ENCODE peak calls at places on chromosomes 2 and 18, in ten cellular contexts. B is CD8-positive, alpha-beta T cell; W is fibroblast of lung; V is breast epithelium; Q is right lobe of liver; P is psoas muscle; J is stomach; D is kidney; E is upper lobe of right lung; N is CD8-positive, alpha-beta memory T cell. M is an unnamed sample. For H3K36me3 and H3K4me1, the result is how much of the 10 kb centered on the place peaks cover.

GRCh38 chr2:49262815-49263560 is 108.7 kb upstream of the FSHR start:
- DNase-seq in J (no peak), N (no peak), E (no peak), W (no peak), Q (no peak), D (no peak), V (no peak), B (no peak), P (no peak), M (no peak)

GRCh38 chr2:183543222-183543621 is 419.0 kb downstream of the NUP35 start:
- DNase-seq in E (no peak), P (no peak), W (no peak), N (no peak), Q (no peak), J (no peak), B (no peak), V (no peak), D (no peak), M (no peak)

GRCh38 chr18:75205760-75206109 is 3.2 kb downstream of the PTGR3 start:
- DNase-seq in J (no peak), N (no peak), W (peak), Q (no peak), E (no peak), D (no peak), V (no peak), B (no peak), P (no peak), M (no peak)

GRCh38 chr2:163665817-163666216 is 70.0 kb downstream of the FIGN start:
- DNase-seq in V (no peak), J (no peak), Q (no peak), B (no peak), W (peak), P (no peak), D (no peak), N (no peak), E (no peak), M (no peak)

GRCh38 chr2:164388511-164388910 is 232.8 kb downstream of the GRB14 start:
- DNase-seq in W (peak), D (no peak), P (no peak), N (no peak), Q (no peak), E (no peak), B (no peak), J (no peak), V (no peak), M (no peak)

GRCh38 chr18:5058768-5059539 is 138.1 kb downstream of the AKAIN1 start:
- DNase-seq in W (no peak), Q (no peak), P (no peak), D (no peak), B (peak), E (no peak), N (no peak), V (no peak), J (no peak), M (no peak)

GRCh38 chr2:130156624-130157004 is 11.7 kb upstream of the CCDC74B start:
- DNase-seq in E (peak), B (no peak), N (no peak), V (no peak), Q (no peak), D (peak), W (no peak), P (no peak), J (no peak), M (no peak)

GRCh38 chr2:19851116-19851515 is 50.7 kb downstream of the TTC32 start:
- DNase-seq in N (no peak), J (no peak), V (peak), P (no peak), W (no peak), E (no peak), B (no peak), D (no peak), Q (no peak), M (no peak)

GRCh38 chr18:44520981-44521672 is 159.6 kb upstream of the SETBP1 start:
- DNase-seq in N (no peak), D (no peak), V (no peak), Q (no peak), E (no peak), W (no peak), B (no peak), P (no peak), J (no peak), M (no peak)

GRCh38 chr18:73503326-73503725 is 635.5 kb upstream of the NETO1 start:
- DNase-seq in D (no peak), E (no peak), B (no peak), J (no peak), V (no peak), N (no peak), P (no peak), Q (no peak), W (no peak), M (no peak)

GRCh38 chr2:232435805-232436204 is 20.1 kb upstream of the ALPI start:
- DNase-seq in J (no peak), P (no peak), N (no peak), B (no peak), D (peak), Q (no peak), V (no peak), E (peak), W (no peak), M (no peak)

GRCh38 chr2:238914648-238915015 is 66.7 kb downstream of the TWIST2 start:
- DNase-seq in E (peak), N (no peak), V (no peak), D (no peak), W (peak), J (no peak), P (no peak), Q (no peak), B (no peak), M (no peak)

GRCh38 chr2:121288454-121289231 is 3.6 kb upstream of the TFCP2L1 start:
- DNase-seq in V (no peak), J (no peak), Q (no peak), E (no peak), N (no peak), W (no peak), D (no peak), P (no peak), B (no peak), M (no peak)

GRCh38 chr18:45870419-45870818 is 44.9 kb downstream of the SIGLEC15 start:
- DNase-seq in D (no peak), J (no peak), B (no peak), W (no peak), Q (no peak), V (no peak), N (no peak), E (no peak), P (no peak), M (no peak)

GRCh38 chr2:216519154-216519762 is 20.6 kb downstream of the RPL37A start:
- DNase-seq in Q (no peak), V (peak), P (no peak), D (no peak), B (peak), J (peak), W (peak), E (no peak), N (peak), M (peak)

GRCh38 chr18:36624451-36625167 is 204.2 kb downstream of the TPGS2 start:
- DNase-seq in B (no peak), P (no peak), E (no peak), N (no peak), J (no peak), Q (no peak), D (no peak), V (no peak), W (no peak), M (no peak)

GRCh38 chr2:25885933-25886332 is 7.6 kb upstream of the ASXL2 start:
- DNase-seq in D (no peak), Q (no peak), W (peak), V (no peak), P (no peak), N (no peak), B (no peak), E (no peak), J (no peak), M (no peak)

GRCh38 chr2:132547089-132547687 is 122.8 kb downstream of the LYPD1 start:
- DNase-seq in W (peak), E (no peak), D (no peak), P (peak), B (peak), N (no peak), Q (peak), V (peak), J (peak), M (peak)

GRCh38 chr2:234795272-234795920 is 156.4 kb upstream of the SH3BP4 start:
- DNase-seq in W (peak), P (no peak), N (no peak), V (no peak), Q (no peak), J (no peak), B (no peak), E (no peak), D (no peak), M (no peak)

GRCh38 chr2:220785181-220785580 is 786.9 kb downstream of the EPHA4 start:
- DNase-seq in E (no peak), W (no peak), V (no peak), Q (no peak), B (no peak), P (no peak), D (no peak), N (no peak), J (no peak), M (no peak)

GRCh38 chr2:232295971-232296370 is 82.6 kb upstream of the ALPP start:
- DNase-seq in N (no peak), P (no peak), J (no peak), D (no peak), Q (no peak), B (no peak), V (no peak), E (no peak), W (no peak), M (no peak)

GRCh38 chr18:36295880-36296301 is 1.6 kb upstream of the FHOD3 start:
- DNase-seq in Q (no peak), P (no peak), D (no peak), V (no peak), W (no peak), E (no peak), B (no peak), J (no peak), N (no peak), M (no peak)

GRCh38 chr2:226461981-226462380 is 337.6 kb downstream of the IRS1 start:
- DNase-seq in Q (no peak), P (no peak), W (no peak), N (no peak), E (no peak), B (no peak), J (no peak), D (no peak), V (no peak), M (no peak)

GRCh38 chr18:48078448-48078847 is 148.0 kb upstream of the SMAD2 start:
- DNase-seq in D (no peak), P (no peak), W (no peak), V (no peak), Q (no peak), E (no peak), N (no peak), B (no peak), J (no peak), M (no peak)

GRCh38 chr2:166112193-166112605 is 15.6 kb downstream of the SCN1A start:
- DNase-seq in W (no peak), V (no peak), P (no peak), Q (no peak), D (no peak), N (no peak), E (no peak), B (no peak), J (no peak), M (no peak)

GRCh38 chr2:157743051-157743450 is 114.4 kb upstream of the ACVR1C start:
- DNase-seq in Q (no peak), N (no peak), J (no peak), P (no peak), E (no peak), V (no peak), W (no peak), D (no peak), B (no peak), M (no peak)

GRCh38 chr2:38498039-38498438 is 104.7 kb downstream of the HNRNPLL start:
- DNase-seq in Q (no peak), J (no peak), N (no peak), V (no peak), B (no peak), E (no peak), D (no peak), W (no peak), P (no peak), M (peak)

GRCh38 chr2:9488583-9489547 is 14.5 kb downstream of the IAH1 start:
- DNase-seq in J (no peak), N (no peak), E (no peak), D (no peak), W (peak), B (no peak), P (no peak), Q (no peak), V (no peak), M (no peak)
- H3K36me3 ChIP-seq in J (half or more), N (half or more), E (half or more), D (half or more), W (under half), B (half or more), P (half or more), Q (under half), V (under half), M (half or more)

DNA sequence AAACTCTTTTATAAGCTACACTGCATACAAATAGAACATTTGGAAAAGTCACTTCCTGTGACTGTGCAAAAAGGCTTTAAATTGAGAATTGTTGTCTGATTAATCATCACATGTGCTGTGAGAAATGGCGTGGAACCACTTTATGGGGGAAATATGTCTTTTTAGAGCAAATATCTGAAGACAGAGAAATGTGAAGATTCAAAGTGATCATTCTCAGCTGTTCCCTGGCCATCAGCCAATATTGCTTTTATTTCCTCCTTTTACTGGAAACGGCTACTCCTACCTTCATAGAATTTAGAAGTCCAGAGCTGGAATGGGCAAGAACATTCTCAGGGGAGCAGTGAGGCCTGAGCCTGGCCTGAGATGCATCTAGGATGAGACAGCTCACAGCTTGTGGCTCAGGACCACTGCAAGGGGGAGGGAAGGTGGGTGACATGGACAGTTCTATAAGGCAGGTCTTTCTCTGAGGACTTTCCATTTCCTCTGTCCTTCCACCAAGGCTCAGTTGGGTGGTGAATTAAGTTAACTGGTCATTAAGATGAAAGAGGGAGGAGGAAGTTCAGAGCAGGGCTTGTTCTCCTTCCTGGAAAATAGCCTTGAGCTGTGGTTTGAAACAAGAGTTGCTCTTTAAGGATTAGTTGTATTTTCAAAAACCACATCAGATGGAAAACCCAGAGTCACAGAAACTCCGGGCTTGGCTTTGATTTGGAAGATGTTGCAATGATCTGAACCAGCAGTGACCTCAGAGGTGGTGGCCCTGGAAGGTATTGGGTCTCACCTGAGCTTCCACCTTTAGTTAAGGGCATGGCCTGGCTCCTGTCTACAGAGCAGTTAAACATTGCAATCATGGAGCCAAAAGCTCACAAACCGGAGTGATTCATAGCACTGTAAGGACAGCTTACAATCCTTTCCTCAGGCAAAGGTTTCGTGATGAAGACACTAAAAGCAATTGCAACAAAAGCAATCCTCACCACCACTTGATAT is 144.3 kb downstream of the VAPA start:
- DNase-seq in E (no peak), P (no peak), V (peak), J (no peak), Q (no peak), B (no peak), W (peak), N (no peak), D (no peak), M (no peak)
- H3K4me1 ChIP-seq in E (under half), P (under half), V (under half), J (half or more), Q (under half), B (under half), W (under half), N (under half), D (under half), M (half or more)

GRCh38 chr18:7623681-7624080 is 56.6 kb downstream of the PTPRM start:
- DNase-seq in E (no peak), J (no peak), V (no peak), B (no peak), P (no peak), Q (no peak), D (no peak), W (no peak), N (no peak), M (no peak)

GRCh38 chr18:7626922-7627440 is 59.9 kb downstream of the PTPRM start:
- DNase-seq in D (no peak), N (no peak), B (no peak), W (peak), E (no peak), Q (no peak), P (no peak), J (no peak), V (no peak), M (peak)

GRCh38 chr18:7626175-7626921 is 59.2 kb downstream of the PTPRM start:
- DNase-seq in E (no peak), P (no peak), B (no peak), N (no peak), Q (no peak), D (no peak), W (no peak), J (no peak), V (no peak), M (no peak)

GRCh38 chr18:7629416-7629815 is 62.3 kb downstream of the PTPRM start:
- DNase-seq in E (no peak), W (no peak), J (no peak), D (no peak), N (no peak), B (no peak), V (no peak), P (no peak), Q (no peak), M (no peak)

DNA sequence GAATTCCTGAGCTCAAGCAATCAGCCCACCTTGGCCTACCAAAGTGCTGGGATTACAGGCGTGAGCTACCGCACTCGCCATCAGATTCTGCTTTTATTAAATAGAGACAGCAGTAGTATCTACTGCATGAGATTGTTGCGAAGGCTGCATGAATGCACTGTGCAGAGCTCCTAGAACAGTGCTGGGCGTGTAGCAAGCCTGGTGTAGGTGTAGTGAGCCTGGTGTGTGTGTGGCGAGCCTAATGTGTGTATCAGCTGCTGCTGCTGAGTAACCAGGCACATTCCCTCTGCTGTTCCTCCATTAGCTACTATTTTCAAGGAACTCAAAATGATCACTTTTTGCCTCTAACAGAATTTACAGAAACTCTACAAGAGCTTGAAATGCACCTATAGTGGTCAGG is 57.6 kb downstream of the PTPRM start:
- DNase-seq in J (no peak), N (no peak), Q (no peak), E (no peak), D (no peak), B (no peak), P (no peak), V (no peak), W (no peak), M (no peak)
- H3K36me3 ChIP-seq in J (under half), N (under half), Q (under half), E (under half), D (under half), B (under half), P (under half), V (under half), W (under half), M (under half)

GRCh38 chr2:46877619-46878113 is 37.9 kb downstream of the MCFD2 start:
- DNase-seq in N (no peak), B (no peak), D (no peak), J (no peak), W (no peak), Q (no peak), E (no peak), P (no peak), V (no peak), M (no peak)

GRCh38 chr2:46878240-46878877 is 37.2 kb downstream of the MCFD2 start:
- DNase-seq in J (no peak), Q (no peak), E (no peak), B (no peak), P (no peak), D (no peak), W (no peak), V (no peak), N (no peak), M (no peak)

GRCh38 chr2:46878886-46879285 is 36.7 kb downstream of the MCFD2 start:
- DNase-seq in D (peak), P (peak), N (no peak), J (no peak), E (no peak), V (no peak), W (peak), B (no peak), Q (no peak), M (peak)

GRCh38 chr2:46875226-46875899 is 40.2 kb downstream of the MCFD2 start:
- DNase-seq in J (no peak), V (no peak), B (no peak), P (no peak), Q (no peak), W (no peak), N (no peak), E (no peak), D (peak), M (no peak)

GRCh38 chr2:46876741-46877384 is 38.7 kb downstream of the MCFD2 start:
- DNase-seq in V (no peak), W (peak), E (no peak), J (peak), B (no peak), N (no peak), P (no peak), Q (no peak), D (no peak), M (peak)
- H3K4me1 ChIP-seq in V (under half), W (half or more), E (under half), J (half or more), B (under half), N (under half), P (under half), Q (under half), D (under half), M (half or more)

GRCh38 chr2:65315042-65315441 is 87.4 kb downstream of the ACTR2 start:
- DNase-seq in B (no peak), W (no peak), N (no peak), V (no peak), P (no peak), J (no peak), D (no peak), E (no peak), Q (no peak), M (no peak)

GRCh38 chr2:65311596-65311995 is 84.0 kb downstream of the ACTR2 start:
- DNase-seq in B (no peak), V (no peak), Q (no peak), N (no peak), P (no peak), W (no peak), J (no peak), E (no peak), D (no peak), M (no peak)

GRCh38 chr2:65313126-65313953 is 85.7 kb downstream of the ACTR2 start:
- DNase-seq in V (no peak), J (no peak), E (no peak), D (no peak), B (no peak), P (no peak), Q (no peak), W (no peak), N (no peak), M (no peak)

GRCh38 chr2:65316072-65316471 is 88.4 kb downstream of the ACTR2 start:
- DNase-seq in N (no peak), E (no peak), V (peak), W (peak), Q (peak), P (peak), J (peak), D (peak), B (no peak), M (peak)

DNA sequence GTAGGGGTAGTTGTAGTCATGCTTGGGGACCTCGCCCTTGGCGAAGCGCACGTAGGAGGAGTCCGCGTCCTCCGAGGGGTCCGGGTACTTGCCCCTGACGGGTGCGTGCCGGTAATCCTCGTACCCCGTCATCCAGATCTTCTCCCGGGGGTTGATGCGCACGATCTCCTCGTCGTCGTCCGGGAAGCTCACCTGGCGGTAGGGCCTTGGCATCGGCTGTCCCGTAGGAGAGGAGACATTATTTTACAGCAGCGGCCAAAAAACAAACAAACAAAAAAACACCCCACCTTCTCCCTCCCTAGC is 86.3 kb downstream of the ACTR2 start:
- DNase-seq in B (no peak), V (no peak), Q (no peak), D (no peak), N (no peak), W (no peak), P (no peak), E (no peak), J (no peak), M (no peak)
- H3K36me3 ChIP-seq in B (under half), V (under half), Q (under half), D (under half), N (under half), W (under half), P (under half), E (under half), J (half or more), M (half or more)

GRCh38 chr2:102226612-102227351 is 40.0 kb downstream of the IL1RL2 start:
- DNase-seq in Q (no peak), E (no peak), D (no peak), W (peak), J (no peak), P (no peak), V (no peak), B (no peak), N (no peak), M (no peak)

GRCh38 chr2:102226171-102226570 is 39.3 kb downstream of the IL1RL2 start:
- DNase-seq in P (no peak), J (no peak), N (no peak), E (no peak), Q (no peak), V (no peak), B (no peak), D (no peak), W (no peak), M (no peak)

GRCh38 chr2:102229141-102229764 is 42.4 kb downstream of the IL1RL2 start:
- DNase-seq in V (no peak), B (no peak), J (no peak), N (no peak), E (no peak), D (no peak), P (no peak), W (no peak), Q (no peak), M (no peak)

GRCh38 chr2:102233132-102233884 is 46.5 kb downstream of the IL1RL2 start:
- DNase-seq in N (no peak), J (no peak), Q (no peak), D (no peak), P (no peak), E (no peak), W (no peak), V (no peak), B (no peak), M (no peak)

GRCh38 chr2:102230410-102230909 is 43.6 kb downstream of the IL1RL2 start:
- DNase-seq in E (no peak), D (no peak), B (no peak), W (no peak), P (no peak), Q (no peak), V (no peak), N (no peak), J (no peak), M (no peak)
- H3K4me1 ChIP-seq in E (under half), D (under half), B (under half), W (under half), P (under half), Q (under half), V (under half), N (under half), J (under half), M (under half)

M was measured in heart right ventricle.